ENCODE peak calls at places on chromosomes 7 and 10, in four cellular contexts. J, P, L and I are unnamed samples. For H3K4me1, the result is how much of the 10 kb centered on the place peaks cover.

GRCh38 chr7:47873767-47874166 is 74.5 kb downstream of the PKD1L1 start:
- DNase-seq in J (peak), P (no peak), L (no peak), I (peak)

GRCh38 chr7:100356416-100357068 is 1.4 kb upstream of the PILRB start:
- DNase-seq in J (no peak), P (no peak), L (no peak), I (no peak)

GRCh38 chr10:17001961-17002749 is 127.5 kb downstream of the CUBN start:
- DNase-seq in J (peak), P (peak), L (peak), I (peak)

GRCh38 chr7:77799078-77799964 is 748 bp downstream of the PHTF2 start:
- DNase-seq in J (peak), P (peak), L (peak), I (peak)

GRCh38 chr10:130498042-130498441 is 361.9 kb downstream of the GLRX3 start:
- DNase-seq in J (no peak), P (no peak), L (no peak), I (no peak)

GRCh38 chr7:54596747-54597146 is 54.6 kb downstream of the VSTM2A start:
- DNase-seq in J (no peak), P (no peak), L (no peak), I (no peak)

GRCh38 chr7:25615005-25615404 is 386.7 kb upstream of the NPVF start:
- DNase-seq in J (no peak), P (no peak), L (no peak), I (no peak)

GRCh38 chr10:73950569-73950968 is 39.6 kb downstream of the PLAU start:
- DNase-seq in J (no peak), P (peak), L (no peak), I (peak)

GRCh38 chr7:16514271-16514670 is 12.4 kb upstream of the LRRC72 start:
- DNase-seq in J (no peak), P (no peak), L (no peak), I (no peak)

GRCh38 chr7:83201355-83201754 is 38.7 kb upstream of the PCLO start:
- DNase-seq in J (no peak), P (peak), L (no peak), I (no peak)

GRCh38 chr7:105268056-105268455 is 120.7 kb downstream of the SRPK2 start:
- DNase-seq in J (peak), P (no peak), L (no peak), I (peak)

GRCh38 chr7:16587785-16588184 is 57.8 kb downstream of the ANKMY2 start:
- DNase-seq in J (no peak), P (peak), L (no peak), I (no peak)

GRCh38 chr10:23198940-23199767 is 7.0 kb downstream of the PTF1A start:
- DNase-seq in J (no peak), P (peak), L (no peak), I (no peak)
- H3K9ac ChIP-seq in J (no peak), P (peak), L (no peak), I (no peak)

DNA sequence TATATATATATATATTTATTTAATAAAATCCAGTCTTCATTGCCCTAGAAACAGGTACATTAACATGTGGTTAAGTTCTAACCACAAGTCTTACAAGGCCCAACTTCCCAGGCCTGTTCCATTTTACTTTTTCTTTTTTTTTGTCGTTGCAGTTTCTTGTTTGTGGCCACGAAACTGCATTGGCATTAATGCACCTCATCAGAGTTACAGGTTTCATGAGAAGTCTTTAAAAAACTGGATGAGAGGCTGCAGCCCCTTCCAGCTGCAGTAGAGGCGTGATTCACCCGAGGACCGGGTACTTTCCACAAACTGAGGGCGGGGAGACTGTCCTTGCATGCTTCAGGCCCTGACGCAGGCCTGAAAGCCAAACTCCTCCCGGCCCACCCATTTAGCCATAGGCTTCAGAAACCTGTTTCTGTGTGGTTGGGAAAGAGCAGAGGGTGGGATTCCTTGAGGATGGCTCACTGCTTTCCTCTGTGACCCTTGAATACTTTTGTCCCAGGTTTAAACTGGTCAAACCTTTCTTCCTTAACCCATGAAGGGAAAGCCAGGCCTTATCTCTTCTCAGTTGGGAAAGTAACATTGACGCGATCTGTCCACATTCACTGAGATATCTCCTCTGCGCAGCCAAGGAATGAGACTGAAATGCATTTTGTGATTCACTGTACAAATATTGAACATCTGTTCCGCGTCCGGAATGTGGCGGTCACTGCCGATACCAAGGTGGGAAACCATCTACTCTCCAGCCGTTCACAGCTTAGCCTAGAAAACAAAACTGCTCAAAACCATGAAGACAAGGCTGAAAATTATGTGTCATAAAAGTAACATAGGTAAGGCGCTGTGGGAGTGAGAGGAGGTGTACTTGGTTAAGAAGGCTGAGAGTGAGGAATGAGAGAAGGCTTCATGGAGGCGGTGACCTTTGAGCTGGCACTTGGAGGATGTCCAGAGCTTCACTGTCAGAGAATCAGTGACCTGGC is 311.7 kb downstream of the GATA3 start:
- DNase-seq in J (peak), P (peak), L (no peak), I (peak)
- H3K4me3 ChIP-seq in J (no peak), P (no peak), L (no peak), I (no peak)

GRCh38 chr7:41886257-41886905 is 183.5 kb upstream of the INHBA start:
- DNase-seq in J (peak), P (peak), L (peak), I (peak)
- H3K4me1 ChIP-seq in J (under half), P (under half), L (under half), I (under half)

GRCh38 chr10:21715531-21716195 is 181.6 kb downstream of the MLLT10 start:
- DNase-seq in J (peak), P (peak), L (no peak), I (peak)
- H3K9ac ChIP-seq in J (no peak), P (no peak), L (no peak), I (no peak)

GRCh38 chr10:70418713-70419112 is 14.8 kb downstream of the EIF4EBP2 start:
- DNase-seq in J (no peak), P (no peak), L (no peak), I (no peak)
- H3K4me3 ChIP-seq in J (no peak), P (no peak), L (no peak), I (no peak)

GRCh38 chr7:134818568-134819345 is 39.3 kb downstream of the CALD1 start:
- DNase-seq in J (no peak), P (no peak), L (no peak), I (no peak)

GRCh38 chr7:134811798-134812197 is 32.4 kb downstream of the CALD1 start:
- DNase-seq in J (peak), P (no peak), L (no peak), I (peak)

GRCh38 chr7:134819401-134819800 is 40.0 kb downstream of the CALD1 start:
- DNase-seq in J (no peak), P (no peak), L (no peak), I (no peak)

GRCh38 chr7:134813668-134814067 is 34.2 kb downstream of the CALD1 start:
- DNase-seq in J (peak), P (no peak), L (no peak), I (no peak)

DNA sequence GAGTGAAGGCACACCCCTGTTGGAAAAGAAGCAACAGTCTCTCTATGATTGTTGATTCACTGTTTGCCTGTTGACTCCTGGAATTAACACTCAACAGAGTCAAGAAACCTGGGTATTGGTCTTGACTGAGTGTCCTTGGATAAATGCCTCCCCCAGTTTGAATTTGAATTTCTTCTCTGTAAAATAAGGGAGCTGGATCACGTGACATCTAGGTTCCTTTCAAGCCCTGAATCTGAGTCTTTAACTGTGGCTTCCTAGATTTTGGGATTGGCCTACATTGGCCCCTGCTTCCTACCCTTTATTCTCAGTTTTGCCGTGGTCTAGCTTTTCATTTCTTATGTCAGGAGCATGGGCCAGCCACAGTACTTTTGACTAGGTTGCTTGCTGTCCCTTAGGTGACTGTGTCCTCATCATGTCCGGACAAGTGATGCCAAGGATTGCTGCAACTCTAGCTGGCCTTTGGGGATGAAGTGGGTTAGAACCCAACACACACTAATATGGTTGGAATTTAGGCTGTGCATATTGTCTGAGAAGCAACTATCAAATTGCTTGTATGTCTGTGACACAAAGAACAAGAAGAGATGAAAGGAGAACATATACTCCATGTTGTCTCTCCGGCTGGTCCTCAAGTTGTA is 35.4 kb downstream of the CALD1 start:
- DNase-seq in J (no peak), P (no peak), L (no peak), I (no peak)
- H3K4me1 ChIP-seq in J (under half), P (under half), L (under half), I (half or more)

DNA sequence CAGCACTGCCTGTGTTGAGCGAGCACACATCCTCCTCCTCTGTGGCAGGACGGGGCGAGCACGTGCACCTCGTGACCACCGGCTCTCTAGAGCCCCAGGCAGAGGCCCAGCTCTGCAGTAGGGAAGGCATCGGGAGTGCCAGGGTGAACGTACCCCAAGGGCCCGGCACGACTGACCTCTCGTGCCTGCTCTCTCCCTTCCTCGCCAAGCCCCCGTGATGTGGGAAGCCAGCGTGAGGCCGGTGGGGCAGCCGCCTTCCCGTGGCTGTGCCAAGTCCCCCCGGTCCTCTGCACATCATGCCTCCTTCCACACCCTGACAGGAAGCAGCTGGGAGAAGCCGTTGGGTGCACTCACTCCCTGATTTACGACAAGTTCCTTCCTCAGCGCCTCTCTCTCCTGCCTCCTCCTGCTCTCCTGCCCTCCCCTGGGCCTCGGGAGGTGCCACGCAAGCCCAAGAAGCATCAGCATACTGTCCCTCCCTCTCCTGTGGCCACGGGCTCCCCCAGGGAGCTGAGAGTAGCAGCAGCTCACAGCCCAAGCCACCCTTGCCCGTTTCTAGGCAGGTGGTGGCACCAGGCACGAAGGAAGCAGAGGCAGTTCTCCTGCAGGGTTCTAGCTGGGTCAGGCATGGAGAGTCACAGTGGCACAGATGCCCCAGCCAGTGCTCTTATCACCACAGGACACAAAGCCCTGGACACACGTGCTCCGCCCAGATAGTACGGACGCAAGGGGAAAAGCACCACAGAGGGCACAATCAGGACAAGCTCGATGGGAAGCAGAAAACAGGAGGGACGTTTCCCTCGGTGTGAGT is 47.0 kb downstream of the AMZ1 start:
- DNase-seq in J (no peak), P (no peak), L (no peak), I (no peak)
- H3K9ac ChIP-seq in J (no peak), P (no peak), L (peak), I (no peak)